ENCODE peak calls at places on chromosomes 16 and 17, in four cellular contexts. A is CD4-positive, alpha-beta memory T cell; B is activated T-cell treated with anti-CD3 and anti-CD28 coated beads for 1 hour; E is iPS-NIHi11. T is an unnamed sample.

GRCh38 chr17:17152385-17152784 is 53.7 kb downstream of the PLD6 start:
- DNase-seq in A (no peak), B (no peak), E (no peak), T (no peak)

GRCh38 chr17:52106638-52107261 is 51.8 kb downstream of the CA10 start:
- DNase-seq in A (peak; percentile 10), B (peak; percentile 8), E (peak; percentile 63), T (peak; percentile 2)

GRCh38 chr17:48048321-48049140 is at the start of gene NFE2L1:
- DNase-seq in A (peak; percentile 31), B (no peak), E (peak; percentile 72), T (no peak)

GRCh38 chr17:58120195-58120822 is 27.9 kb upstream of the OR4D1 start:
- DNase-seq in A (peak; percentile 56), B (peak; percentile 22), E (peak; percentile 79), T (no peak)

GRCh38 chr16:1258906-1259759 is 3.3 kb downstream of the TPSD1 start:
- DNase-seq in A (no peak), B (no peak), E (peak; percentile 35), T (no peak)

GRCh38 chr16:69404275-69404805 is 18.5 kb upstream of the TERF2 start:
- DNase-seq in A (no peak), B (no peak), E (no peak), T (no peak)

GRCh38 chr16:73047536-73048291 is at the start of gene ZFHX3:
- DNase-seq in A (peak; percentile 34), B (no peak), E (peak; percentile 54), T (no peak)

GRCh38 chr17:63476857-63477470 is at the start of gene ACE:
- DNase-seq in A (peak; percentile 50), B (peak; percentile 12), E (peak; percentile 89), T (no peak)